ENCODE peak calls at places on chromosomes 1 and 21, in four cellular contexts. V is HepG2, F is K562, G is GM12878. Q is an unnamed sample.

GRCh38 chr1:92756537-92756936 is 28.4 kb downstream of the EVI5 start:
- DNase-seq in G (no peak), V (no peak), F (no peak), Q (no peak)

GRCh38 chr1:13797397-13797796 is 97.4 kb downstream of the PRDM2 start:
- DNase-seq in V (no peak), G (no peak), F (no peak), Q (no peak)

GRCh38 chr1:21594935-21595897 is 73.9 kb downstream of the RAP1GAP start:
- DNase-seq in V (peak; percentile 49), G (no peak), F (peak; percentile 84), Q (peak; percentile 92)

GRCh38 chr1:47993356-47993755 is 3.8 kb downstream of the TRABD2B start:
- DNase-seq in G (no peak), F (no peak), V (no peak), Q (no peak)

GRCh38 chr1:225921734-225922709 is 2.0 kb downstream of the PYCR2 start:
- DNase-seq in G (no peak), F (no peak), V (no peak), Q (no peak)

GRCh38 chr1:184650177-184650866 is 104.3 kb downstream of the EDEM3 start:
- DNase-seq in G (no peak), V (no peak), F (no peak), Q (no peak)

GRCh38 chr1:39960461-39960958 is 5.6 kb downstream of the MFSD2A start:
- DNase-seq in G (peak; percentile 58), F (peak; percentile 42), V (no peak), Q (no peak)

GRCh38 chr1:147771216-147772125 is 11.1 kb upstream of the GJA5 start:
- DNase-seq in V (no peak), F (no peak), G (no peak), Q (no peak)

GRCh38 chr1:151992345-151993083 is 1.1 kb downstream of the S100A10 start:
- DNase-seq in V (peak; percentile 73), F (peak; percentile 70), G (no peak), Q (peak; percentile 59)

GRCh38 chr1:1359668-1360468 is 1.5 kb upstream of the MXRA8 start:
- DNase-seq in F (no peak), V (peak; percentile 50), G (no peak), Q (peak; percentile 15)

GRCh38 chr21:27134513-27134912 is 167.6 kb upstream of the ADAMTS5 start:
- DNase-seq in F (no peak), G (no peak), V (no peak), Q (no peak)

GRCh38 chr1:221576268-221576667 is 165.6 kb downstream of the DUSP10 start:
- DNase-seq in G (no peak), V (no peak), F (no peak), Q (no peak)

GRCh38 chr1:50977575-50978143 is 7.6 kb downstream of the CDKN2C start:
- DNase-seq in F (peak; percentile 89), G (no peak), V (peak; percentile 27), Q (peak; percentile 42)

GRCh38 chr1:91804546-91805023 is 81.4 kb downstream of the TGFBR3 start:
- DNase-seq in G (peak; percentile 60), F (peak; percentile 70), V (no peak), Q (no peak)

GRCh38 chr1:219298581-219299148 is 125.0 kb downstream of the LYPLAL1 start:
- DNase-seq in V (no peak), G (no peak), F (no peak), Q (no peak)

GRCh38 chr1:201358596-201358995 is 18.9 kb downstream of the TNNT2 start:
- DNase-seq in G (no peak), F (no peak), V (no peak), Q (no peak)

GRCh38 chr1:170545476-170545875 is 13.5 kb downstream of the GORAB start:
- DNase-seq in V (no peak), F (no peak), G (no peak), Q (no peak)

GRCh38 chr21:14773777-14774345 is 227.7 kb upstream of the SAMSN1 start:
- DNase-seq in G (no peak), F (peak; percentile 72), V (peak; percentile 30), Q (peak; percentile 78)

GRCh38 chr1:45589861-45590260 is 6.0 kb downstream of the NASP start:
- DNase-seq in G (no peak), V (no peak), F (no peak), Q (no peak)

GRCh38 chr1:90851711-90852050 is 134.6 kb upstream of the BARHL2 start:
- DNase-seq in G (no peak), V (no peak), F (no peak), Q (no peak)

GRCh38 chr1:150813028-150813707 is 5.1 kb upstream of the CTSK start:
- DNase-seq in V (peak; percentile 36), F (peak; percentile 46), G (no peak), Q (peak; percentile 63)

GRCh38 chr1:61287734-61288133 is 205.4 kb downstream of the NFIA start:
- DNase-seq in V (peak; percentile 9), F (no peak), G (no peak), Q (no peak)

GRCh38 chr1:212825798-212826452 is 21.5 kb downstream of the SPATA45 start:
- DNase-seq in G (no peak), F (no peak), V (no peak), Q (no peak)

GRCh38 chr1:117346206-117346928 is 20.9 kb upstream of the MAN1A2 start:
- DNase-seq in G (no peak), F (no peak), V (no peak), Q (no peak)

GRCh38 chr1:31788138-31788824 is 24.1 kb upstream of the ADGRB2 start:
- DNase-seq in F (peak; percentile 97), V (peak; percentile 71), G (peak; percentile 74), Q (peak; percentile 97)

GRCh38 chr1:204419064-204419403 is 7.4 kb upstream of the PPP1R15B start:
- DNase-seq in V (peak; percentile 20), G (no peak), F (no peak), Q (no peak)

GRCh38 chr1:27341525-27342252 is at the start of gene SYTL1:
- DNase-seq in V (peak; percentile 52), F (peak; percentile 82), G (no peak), Q (peak; percentile 72)

GRCh38 chr1:20322825-20323612 is 32.3 kb downstream of the VWA5B1 start:
- DNase-seq in V (no peak), F (no peak), G (no peak), Q (no peak)

GRCh38 chr21:42572906-42573495 is 59.3 kb downstream of the SLC37A1 start:
- DNase-seq in G (no peak), V (no peak), F (no peak), Q (peak; percentile 4)

GRCh38 chr1:232110281-232111090 is 483.9 kb downstream of the DISC1 start:
- DNase-seq in G (no peak), V (no peak), F (no peak), Q (peak; percentile 73)

GRCh38 chr1:55444660-55445059 is 229.5 kb upstream of the USP24 start:
- DNase-seq in F (no peak), G (no peak), V (no peak), Q (no peak)

GRCh38 chr1:9340864-9341263 is 48.2 kb downstream of the SPSB1 start:
- DNase-seq in F (no peak), G (no peak), V (no peak), Q (no peak)

GRCh38 chr1:150543500-150544143 is 5.6 kb upstream of the ADAMTSL4 start:
- DNase-seq in V (peak; percentile 74), G (no peak), F (no peak), Q (no peak)

GRCh38 chr1:153742411-153743142 is 14.7 kb downstream of the INTS3 start:
- DNase-seq in F (no peak), V (peak; percentile 87), G (peak; percentile 80), Q (no peak)

GRCh38 chr1:60126733-60127132 is 53.2 kb upstream of the C1orf87 start:
- DNase-seq in F (no peak), V (no peak), G (no peak), Q (no peak)

GRCh38 chr1:78005755-78006154 is 1.0 kb downstream of the DNAJB4 start:
- DNase-seq in F (no peak), G (no peak), V (peak; percentile 64), Q (no peak)

DNA sequence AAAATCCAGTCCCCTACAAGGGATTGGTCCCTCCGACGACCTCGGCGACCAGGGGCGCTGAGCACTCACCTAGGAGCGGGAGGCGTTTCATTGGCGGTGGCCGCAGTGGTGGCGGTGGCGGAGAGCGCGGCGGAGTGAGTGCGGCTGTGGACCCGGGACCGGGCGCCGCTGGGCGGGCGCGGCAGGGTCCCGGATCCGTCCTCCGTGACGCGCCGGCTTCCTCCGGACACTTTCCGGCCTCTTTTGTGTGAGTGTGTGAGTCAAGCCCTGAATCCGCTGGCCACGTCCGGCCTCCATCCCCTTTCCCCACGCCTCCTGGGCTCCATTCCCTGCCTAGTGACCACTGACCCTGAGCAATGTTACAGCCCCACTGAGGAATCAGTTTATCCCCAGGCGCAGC is at the start of gene ADGRL4:
- DNase-seq in F (no peak), V (no peak), G (no peak), Q (peak; percentile 66)
- TF ChIP-seq TCF7 in F (no peak), V (no peak), G (no peak), Q (no peak)

GRCh38 chr21:45386728-45387371 is 18.1 kb upstream of the COL18A1 start:
- DNase-seq in F (no peak), V (no peak), G (no peak), Q (no peak)
- TF ChIP-seq TCF7 in F (no peak), V (no peak), G (no peak), Q (no peak)

DNA sequence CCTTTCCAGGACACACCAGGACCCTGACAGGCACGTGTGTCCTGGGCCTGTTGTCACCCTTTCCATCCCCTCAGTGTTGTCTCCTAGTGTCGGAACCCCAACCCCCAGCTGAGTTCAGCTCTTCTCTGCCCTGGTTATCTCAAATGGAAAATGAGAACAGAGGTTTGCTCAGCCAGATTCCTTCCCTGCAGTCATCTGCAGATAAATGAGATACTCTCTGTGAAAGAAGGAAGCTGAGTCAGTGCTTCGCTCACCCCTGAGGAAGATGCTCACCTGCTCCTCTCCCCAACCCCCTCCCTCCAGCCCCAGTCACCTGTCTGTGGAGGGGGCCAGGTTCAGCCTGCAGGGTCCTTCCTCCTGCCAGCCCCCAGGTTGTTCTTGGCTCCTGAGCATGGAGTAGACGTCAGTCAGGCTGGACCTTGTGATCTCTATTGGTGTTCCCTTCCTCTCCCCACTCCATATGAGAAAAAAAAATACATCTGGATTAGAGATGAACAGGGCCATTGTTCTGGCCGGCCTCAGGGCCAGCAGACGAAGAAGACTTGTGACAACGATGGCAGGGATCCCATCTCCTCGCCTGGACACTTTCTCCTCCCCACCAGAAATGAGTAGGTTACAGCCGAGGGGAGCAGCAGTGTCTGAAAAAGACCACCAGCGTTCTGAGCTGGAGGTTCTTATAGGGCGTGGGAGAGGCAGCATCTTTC is 20.9 kb downstream of the PHGDH start:
- DNase-seq in V (no peak), F (no peak), G (no peak), Q (no peak)
- TF ChIP-seq TCF7 in V (no peak), F (no peak), G (no peak), Q (no peak)

DNA sequence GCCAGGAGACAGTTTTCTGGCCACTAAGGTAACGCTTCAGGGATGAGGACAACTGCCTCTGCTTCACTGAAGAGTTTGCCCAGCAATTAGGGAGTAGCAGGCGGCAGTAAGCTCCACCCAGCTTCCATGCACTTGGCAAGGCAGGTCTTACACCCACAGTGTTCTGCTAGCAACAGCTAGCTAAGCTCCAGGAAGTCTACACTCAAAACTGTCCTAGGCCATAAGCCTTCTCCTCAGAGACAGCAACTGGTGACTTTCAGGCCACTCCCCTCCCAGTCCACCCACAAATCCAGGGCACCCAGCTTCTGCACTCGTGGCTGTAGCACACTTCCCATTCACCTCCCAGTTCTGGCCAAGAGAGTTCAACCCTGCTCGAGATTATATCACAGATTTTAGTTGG is 47.3 kb downstream of the KMO start:
- DNase-seq in F (no peak), V (no peak), G (no peak), Q (no peak)
- TF ChIP-seq TCF7 in F (no peak), V (no peak), G (no peak), Q (no peak)